ENCODE peak calls at places on chromosomes 4 and X, in seven cellular contexts. J is GM23248, S is GM23338, B is mammary epithelial cell, D is neural progenitor cell, X is fibroblast of lung, I is HepG2. U is an unnamed sample.

GRCh38 chr4:78774395-78774794 is 1.8 kb upstream of the BMP2K start:
- DNase-seq in J (no peak), S (no peak), B (no peak), D (no peak), X (no peak), I (no peak), U (peak; percentile 50)

GRCh38 chr4:100100985-100101384 is 89.3 kb downstream of the DDIT4L start:
- DNase-seq in J (no peak), S (peak; percentile 20), B (no peak), D (peak; percentile 92), X (no peak), I (no peak), U (peak; percentile 52)

GRCh38 chrX:75038925-75039324 is 113.7 kb upstream of the NEXMIF start:
- DNase-seq in J (peak; percentile 18), S (peak; percentile 41), B (peak; percentile 1), D (peak; percentile 2), X (peak; percentile 6), I (peak; percentile 10), U (no peak)

GRCh38 chrX:110280954-110281353 is 36.9 kb downstream of the AMMECR1 start:
- DNase-seq in J (peak; percentile 67), S (no peak), B (no peak), D (no peak), X (peak; percentile 65), I (no peak), U (no peak)

GRCh38 chr4:4327652-4328121 is 37.6 kb downstream of the ZBTB49 start:
- DNase-seq in J (peak; percentile 30), S (peak; percentile 91), B (no peak), D (peak; percentile 74), X (no peak), I (peak; percentile 62), U (no peak)

GRCh38 chr4:106287353-106287969 is 28.5 kb downstream of the TBCK start:
- DNase-seq in J (peak; percentile 86), S (no peak), B (peak; percentile 82), D (no peak), X (peak; percentile 69), I (peak; percentile 97), U (no peak)

GRCh38 chr4:81648576-81649272 is 177.0 kb upstream of the RASGEF1B start:
- DNase-seq in J (no peak), S (no peak), B (no peak), D (no peak), X (peak; percentile 55), I (no peak), U (peak; percentile 82)

GRCh38 chr4:105909699-105910340 is 14.5 kb downstream of the NPNT start:
- DNase-seq in J (peak; percentile 21), S (peak; percentile 15), B (peak; percentile 77), D (no peak), X (no peak), I (no peak), U (no peak)

GRCh38 chr4:97720869-97721432 is 422.3 kb downstream of the STPG2 start:
- DNase-seq in J (no peak), S (peak; percentile 41), B (peak; percentile 37), D (peak; percentile 7), X (peak; percentile 25), I (peak; percentile 4), U (peak; percentile 15)

GRCh38 chr4:39044947-39045734 is 12.9 kb upstream of the TMEM156 start:
- DNase-seq in J (peak; percentile 70), S (peak; percentile 57), B (peak; percentile 18), D (peak; percentile 80), X (no peak), I (no peak), U (no peak)

GRCh38 chr4:107721436-107722090 is 1.5 kb upstream of the PAPSS1 start:
- DNase-seq in J (no peak), S (peak; percentile 57), B (no peak), D (peak; percentile 56), X (no peak), I (no peak), U (peak; percentile 64)

GRCh38 chr4:107719927-107720722 is at the start of gene PAPSS1:
- DNase-seq in J (peak; percentile 99), S (peak; percentile 99), B (peak; percentile 98), D (peak; percentile 99), X (peak; percentile 96), I (peak; percentile 93), U (peak; percentile 98)

GRCh38 chr4:107718351-107718965 is 1.6 kb downstream of the PAPSS1 start:
- DNase-seq in J (no peak), S (no peak), B (peak; percentile 76), D (no peak), X (peak; percentile 49), I (no peak), U (peak; percentile 81)

GRCh38 chr4:107719211-107719926 is 665 bp downstream of the PAPSS1 start:
- DNase-seq in J (peak; percentile 66), S (peak; percentile 71), B (peak; percentile 72), D (no peak), X (peak; percentile 68), I (peak; percentile 77), U (peak; percentile 45)
- H3K79me2 ChIP-seq in J (peaks cover 52% of the 10 kb centered on the region), S (peaks cover 51% of the 10 kb centered on the region), B (peaks cover 52% of the 10 kb centered on the region), D (peaks cover 53% of the 10 kb centered on the region), X (peaks cover 26% of the 10 kb centered on the region), I (peaks cover 52% of the 10 kb centered on the region), U (peaks cover 51% of the 10 kb centered on the region)

GRCh38 chrX:72306851-72307645 is 1.3 kb upstream of the CITED1 start:
- DNase-seq in J (peak; percentile 72), S (peak; percentile 70), B (peak; percentile 70), D (peak; percentile 79), X (peak; percentile 73), I (peak; percentile 17), U (peak; percentile 67)
- TF ChIP-seq EZH2 in J (no peak), S (peak; percentile 73), B (peak; percentile 65), D (no peak), X (peak; percentile 79), I (no peak), U (no peak)

GRCh38 chrX:154367474-154368308 is 6.7 kb downstream of the FLNA start:
- DNase-seq in J (no peak), S (no peak), B (no peak), D (no peak), X (no peak), I (no peak), U (no peak)

GRCh38 chrX:154366666-154367055 is 7.8 kb downstream of the FLNA start:
- DNase-seq in J (peak; percentile 34), S (no peak), B (no peak), D (no peak), X (no peak), I (no peak), U (no peak)

GRCh38 chrX:154363706-154364439 is 10.6 kb downstream of the FLNA start:
- DNase-seq in J (no peak), S (no peak), B (no peak), D (no peak), X (no peak), I (no peak), U (no peak)

GRCh38 chrX:154365052-154365600 is 9.3 kb downstream of the FLNA start:
- DNase-seq in J (no peak), S (no peak), B (no peak), D (no peak), X (no peak), I (no peak), U (no peak)

GRCh38 chrX:154365997-154366665 is 8.3 kb downstream of the FLNA start:
- DNase-seq in J (no peak), S (no peak), B (no peak), D (no peak), X (no peak), I (no peak), U (no peak)
- H3K79me2 ChIP-seq in J (peaks cover 94% of the 10 kb centered on the region), S (peaks cover 55% of the 10 kb centered on the region), B (peaks cover 93% of the 10 kb centered on the region), D (peaks cover 57% of the 10 kb centered on the region), X (peaks cover 89% of the 10 kb centered on the region), I (peaks cover 22% of the 10 kb centered on the region), U (peaks cover 36% of the 10 kb centered on the region)

DNA sequence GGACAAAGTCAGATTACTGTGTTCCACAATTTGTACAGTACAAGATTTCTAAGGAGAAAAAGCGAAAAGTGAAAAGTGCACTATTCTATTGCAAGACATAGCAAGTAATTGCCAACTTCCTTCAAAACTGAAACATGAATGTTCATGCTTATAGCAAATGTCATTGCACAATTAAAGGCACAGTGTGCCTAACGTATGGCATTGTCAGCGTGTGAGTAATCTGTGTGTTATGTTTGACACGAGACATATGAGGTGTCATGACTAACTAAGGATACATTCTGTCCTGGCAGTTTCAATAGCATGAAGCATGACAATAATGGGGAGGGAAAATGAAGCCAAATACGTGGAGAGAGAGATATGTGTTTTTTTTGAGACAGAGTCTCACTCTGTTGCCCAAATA is 33.6 kb upstream of the TBC1D9 start:
- DNase-seq in J (peak; percentile 28), S (no peak), B (peak; percentile 60), D (no peak), X (no peak), I (no peak), U (no peak)
- TF ChIP-seq EZH2 in J (no peak), S (no peak), B (no peak), D (no peak), X (no peak), I (no peak), U (no peak)

U was measured in MM.1S.